ENCODE peak calls at places on chromosomes 2 and 18, in eight cellular contexts. X, B, M, J, D, S, G and C are unnamed samples.

GRCh38 chr2:227234432-227234831 is 70.0 kb downstream of the COL4A3 start:
- DNase-seq in S (no peak), M (no peak), G (no peak), J (no peak), D (no peak), B (no peak), X (no peak), C (no peak)

GRCh38 chr2:240507778-240508251 is 50.0 kb downstream of the ANKMY1 start:
- DNase-seq in J (no peak), X (peak; percentile 51), G (no peak), B (no peak), M (peak; percentile 38), D (no peak), S (no peak), C (no peak)

GRCh38 chr2:162750033-162750432 is 88.5 kb downstream of the KCNH7 start:
- DNase-seq in J (no peak), S (no peak), X (no peak), D (peak; percentile 39), G (no peak), B (no peak), M (no peak), C (no peak)

GRCh38 chr2:185618630-185619029 is 120.0 kb upstream of the FSIP2 start:
- DNase-seq in D (no peak), X (no peak), J (no peak), M (no peak), S (no peak), B (no peak), G (peak; percentile 12), C (no peak)

GRCh38 chr18:63022429-63023022 is 297.0 kb downstream of the BCL2 start:
- DNase-seq in G (no peak), B (no peak), S (no peak), M (no peak), X (peak; percentile 66), D (no peak), J (no peak), C (no peak)

GRCh38 chr2:114038710-114039109 is 148.8 kb downstream of the ACTR3 start:
- DNase-seq in G (no peak), J (no peak), B (no peak), X (no peak), M (no peak), S (no peak), D (no peak), C (no peak)

GRCh38 chr2:84776011-84776410 is 104.9 kb downstream of the TRABD2A start:
- DNase-seq in B (no peak), J (no peak), X (no peak), G (peak; percentile 5), S (no peak), M (no peak), D (no peak), C (no peak)

GRCh38 chr2:214902273-214902672 is 92.8 kb upstream of the BARD1 start:
- DNase-seq in J (no peak), X (no peak), M (no peak), G (no peak), D (no peak), S (peak; percentile 38), B (no peak), C (no peak)

GRCh38 chr2:200257570-200257969 is 48.9 kb upstream of the SPATS2L start:
- DNase-seq in B (no peak), D (no peak), S (no peak), M (no peak), J (no peak), G (no peak), X (no peak), C (no peak)

GRCh38 chr2:705971-706511 is 28.8 kb upstream of the TMEM18 start:
- DNase-seq in B (no peak), D (no peak), G (no peak), J (no peak), M (no peak), X (no peak), S (no peak), C (no peak)

GRCh38 chr2:241775223-241776177 is 1.1 kb upstream of the GAL3ST2 start:
- DNase-seq in M (peak; percentile 53), J (no peak), D (no peak), S (peak; percentile 44), B (no peak), G (no peak), X (peak; percentile 74), C (no peak)

GRCh38 chr2:17756629-17757028 is 2.7 kb downstream of the GEN1 start:
- DNase-seq in M (no peak), J (no peak), B (no peak), S (no peak), X (no peak), D (peak; percentile 37), G (no peak), C (no peak)

GRCh38 chr2:160253440-160254296 is 53.6 kb upstream of the ITGB6 start:
- DNase-seq in J (no peak), G (peak; percentile 48), B (no peak), M (no peak), S (no peak), D (peak; percentile 66), X (no peak), C (no peak)

GRCh38 chr18:56447972-56448371 is 190.4 kb downstream of the TXNL1 start:
- DNase-seq in X (no peak), D (no peak), M (no peak), J (peak; percentile 21), B (no peak), S (no peak), G (no peak), C (no peak)

GRCh38 chr2:235034270-235035135 is 82.7 kb downstream of the SH3BP4 start:
- DNase-seq in S (no peak), J (no peak), B (no peak), M (no peak), X (no peak), D (no peak), G (no peak), C (no peak)

GRCh38 chr2:232336956-232337700 is 41.4 kb upstream of the ALPP start:
- DNase-seq in X (peak; percentile 62), G (no peak), D (no peak), B (no peak), M (peak; percentile 53), S (no peak), J (no peak), C (no peak)

GRCh38 chr2:28583899-28584553 is 88.2 kb downstream of the PLB1 start:
- DNase-seq in S (peak; percentile 22), M (peak; percentile 89), J (peak; percentile 89), D (peak; percentile 12), X (peak; percentile 91), B (peak; percentile 89), G (peak; percentile 98), C (no peak)

GRCh38 chr18:11496561-11497172 is 112.7 kb upstream of the SLC35G4 start:
- DNase-seq in J (no peak), S (no peak), D (no peak), G (no peak), M (no peak), B (no peak), X (no peak), C (no peak)

GRCh38 chr18:75257596-75257995 is 47.0 kb downstream of the TSHZ1 start:
- DNase-seq in M (no peak), X (no peak), J (no peak), D (no peak), B (no peak), S (no peak), G (no peak), C (no peak)

GRCh38 chr2:224640694-224641093 is 55.5 kb upstream of the CUL3 start:
- DNase-seq in B (no peak), J (no peak), S (no peak), M (no peak), D (peak; percentile 82), G (no peak), X (no peak), C (no peak)

GRCh38 chr2:234292205-234292954 is 204.5 kb downstream of the ARL4C start:
- DNase-seq in M (peak; percentile 83), S (no peak), X (no peak), D (peak; percentile 69), J (no peak), G (peak; percentile 56), B (no peak), C (peak; percentile 22)

GRCh38 chr2:160952462-160952861 is 207.8 kb upstream of the TANK start:
- DNase-seq in G (no peak), X (peak; percentile 75), M (no peak), J (peak; percentile 40), S (no peak), B (peak; percentile 78), D (no peak), C (no peak)

GRCh38 chr2:152584301-152584700 is 133.0 kb downstream of the PRPF40A start:
- DNase-seq in B (no peak), S (no peak), G (no peak), D (no peak), X (no peak), M (no peak), J (no peak), C (no peak)

GRCh38 chr2:164934790-164935466 is 20.4 kb downstream of the SLC38A11 start:
- DNase-seq in G (no peak), D (no peak), J (no peak), B (no peak), M (no peak), S (peak; percentile 13), X (no peak), C (no peak)

GRCh38 chr18:63365909-63366269 is 1.1 kb downstream of the KDSR start:
- DNase-seq in X (no peak), J (no peak), M (no peak), B (no peak), S (peak; percentile 72), G (no peak), D (no peak), C (no peak)

GRCh38 chr2:28582152-28582551 is 86.3 kb downstream of the PLB1 start:
- DNase-seq in J (no peak), X (peak; percentile 38), M (peak; percentile 44), S (no peak), B (no peak), D (no peak), G (no peak), C (no peak)